ENCODE peak calls at places on chromosomes 11 and 22, in five cellular contexts. One of them, this sample, is unnamed.
A peak's percentile ranks its signal among the peaks of the same experiment; 100 is the strongest.

GRCh38 chr22:32810241-32811133 is 9.0 kb downstream of the TIMP3 start:
- DNase-seq in SK-N-SH: no peak
- DNase-seq in suprapubic skin: no peak
- DNase-seq in vagina: no peak
- DNase-seq in stomach: no peak
- DNase-seq in this sample: no peak

GRCh38 chr22:20766530-20766929 is 7.4 kb upstream of the SERPIND1 start:
- DNase-seq in suprapubic skin: no peak
- DNase-seq in stomach: no peak
- DNase-seq in SK-N-SH: no peak
- DNase-seq in vagina: no peak
- DNase-seq in this sample: no peak

GRCh38 chr11:210122-210802 is 2.8 kb downstream of the RIC8A start:
- DNase-seq in stomach: peak; percentile 18
- DNase-seq in vagina: no peak
- DNase-seq in suprapubic skin: peak; percentile 67
- DNase-seq in SK-N-SH: no peak
- DNase-seq in this sample: no peak

GRCh38 chr22:41311487-41311886 is 10.2 kb downstream of the ZC3H7B start:
- DNase-seq in SK-N-SH: no peak
- DNase-seq in vagina: no peak
- DNase-seq in stomach: no peak
- DNase-seq in suprapubic skin: no peak
- DNase-seq in this sample: no peak

GRCh38 chr22:24554316-24555159 is at the start of gene GUCD1:
- DNase-seq in stomach: peak; percentile 31
- DNase-seq in SK-N-SH: no peak
- DNase-seq in suprapubic skin: no peak
- DNase-seq in vagina: no peak
- DNase-seq in this sample: peak; percentile 24

GRCh38 chr11:63710476-63711217 is 29.3 kb downstream of the RTN3 start:
- DNase-seq in SK-N-SH: no peak
- DNase-seq in vagina: no peak
- DNase-seq in suprapubic skin: no peak
- DNase-seq in stomach: no peak
- DNase-seq in this sample: no peak

GRCh38 chr22:20076627-20077172 is 3.3 kb upstream of the DGCR8 start:
- DNase-seq in vagina: no peak
- DNase-seq in suprapubic skin: no peak
- DNase-seq in stomach: no peak
- DNase-seq in SK-N-SH: no peak
- DNase-seq in this sample: no peak

GRCh38 chr11:116136987-116137674 is 632.9 kb upstream of the CADM1 start:
- DNase-seq in suprapubic skin: no peak
- DNase-seq in SK-N-SH: no peak
- DNase-seq in vagina: peak; percentile 61
- DNase-seq in stomach: no peak
- DNase-seq in this sample: no peak

GRCh38 chr11:12291767-12292166 is 85.6 kb upstream of the PARVA start:
- DNase-seq in vagina: no peak
- DNase-seq in stomach: no peak
- DNase-seq in suprapubic skin: peak; percentile 38
- DNase-seq in SK-N-SH: no peak
- DNase-seq in this sample: no peak

GRCh38 chr11:97290444-97291041 is 900.7 kb downstream of the JRKL start:
- DNase-seq in suprapubic skin: no peak
- DNase-seq in vagina: no peak
- DNase-seq in SK-N-SH: no peak
- DNase-seq in stomach: no peak
- DNase-seq in this sample: no peak

GRCh38 chr11:118689503-118689851 is 10.0 kb upstream of the TREH start:
- DNase-seq in stomach: no peak
- DNase-seq in vagina: no peak
- DNase-seq in SK-N-SH: no peak
- DNase-seq in suprapubic skin: no peak
- DNase-seq in this sample: no peak

GRCh38 chr11:98137437-98137836 is 883.3 kb upstream of the CNTN5 start:
- DNase-seq in suprapubic skin: no peak
- DNase-seq in stomach: no peak
- DNase-seq in vagina: no peak
- DNase-seq in SK-N-SH: no peak
- DNase-seq in this sample: no peak

GRCh38 chr11:45500457-45500856 is 165.0 kb downstream of the CHST1 start:
- DNase-seq in stomach: no peak
- DNase-seq in vagina: no peak
- DNase-seq in SK-N-SH: peak; percentile 40
- DNase-seq in suprapubic skin: peak; percentile 62
- DNase-seq in this sample: no peak

GRCh38 chr22:35567794-35568193 is 27.2 kb downstream of the RASD2 start:
- DNase-seq in vagina: no peak
- DNase-seq in SK-N-SH: no peak
- DNase-seq in suprapubic skin: no peak
- DNase-seq in stomach: no peak
- DNase-seq in this sample: no peak

GRCh38 chr11:126956664-126957063 is 43.9 kb downstream of the KIRREL3 start:
- DNase-seq in vagina: no peak
- DNase-seq in suprapubic skin: no peak
- DNase-seq in stomach: no peak
- DNase-seq in SK-N-SH: no peak
- DNase-seq in this sample: no peak

GRCh38 chr11:43545610-43546009 is 134.9 kb upstream of the HSD17B12 start:
- DNase-seq in SK-N-SH: no peak
- DNase-seq in stomach: no peak
- DNase-seq in suprapubic skin: no peak
- DNase-seq in vagina: no peak
- DNase-seq in this sample: no peak

GRCh38 chr11:2760196-2760871 is 60.5 kb upstream of the KCNQ1OT1 start:
- DNase-seq in vagina: peak; percentile 88
- DNase-seq in stomach: peak; percentile 23
- DNase-seq in SK-N-SH: no peak
- DNase-seq in suprapubic skin: peak; percentile 75
- DNase-seq in this sample: no peak

GRCh38 chr11:75369846-75370245 is 18.4 kb upstream of the ARRB1 start:
- DNase-seq in stomach: peak; percentile 58
- DNase-seq in vagina: no peak
- DNase-seq in suprapubic skin: no peak
- DNase-seq in SK-N-SH: no peak
- DNase-seq in this sample: no peak

GRCh38 chr11:1756791-1757771 is 6.6 kb downstream of the CTSD start:
- DNase-seq in SK-N-SH: no peak
- DNase-seq in stomach: no peak
- DNase-seq in suprapubic skin: no peak
- DNase-seq in vagina: no peak
- DNase-seq in this sample: no peak
- TF ChIP-seq POLR2AphosphoS5 in SK-N-SH: no peak
- TF ChIP-seq POLR2AphosphoS5 in stomach: no peak
- TF ChIP-seq POLR2AphosphoS5 in suprapubic skin: no peak
- TF ChIP-seq POLR2AphosphoS5 in vagina: no peak
- TF ChIP-seq POLR2AphosphoS5 in this sample: no peak

GRCh38 chr11:37755526-37755925 is 1157.5 kb upstream of the RAG2 start:
- DNase-seq in SK-N-SH: no peak
- DNase-seq in suprapubic skin: no peak
- DNase-seq in stomach: no peak
- DNase-seq in vagina: no peak
- DNase-seq in this sample: no peak
- H3K4me1 ChIP-seq in SK-N-SH: no peaks in the 10 kb centered on the region
- H3K4me1 ChIP-seq in suprapubic skin: no peaks in the 10 kb centered on the region
- H3K4me1 ChIP-seq in stomach: no peaks in the 10 kb centered on the region
- H3K4me1 ChIP-seq in vagina: no peaks in the 10 kb centered on the region
- H3K4me1 ChIP-seq in this sample: no peaks in the 10 kb centered on the region

GRCh38 chr22:30439226-30439625 is 13.7 kb downstream of the MTFP1 start:
- DNase-seq in SK-N-SH: no peak
- DNase-seq in stomach: no peak
- DNase-seq in vagina: no peak
- DNase-seq in suprapubic skin: no peak
- DNase-seq in this sample: no peak

GRCh38 chr22:30441088-30441487 is 15.5 kb downstream of the MTFP1 start:
- DNase-seq in SK-N-SH: no peak
- DNase-seq in vagina: no peak
- DNase-seq in suprapubic skin: no peak
- DNase-seq in stomach: no peak
- DNase-seq in this sample: no peak

GRCh38 chr22:30445438-30445936 is 19.9 kb downstream of the MTFP1 start:
- DNase-seq in stomach: no peak
- DNase-seq in vagina: no peak
- DNase-seq in suprapubic skin: no peak
- DNase-seq in SK-N-SH: no peak
- DNase-seq in this sample: no peak

GRCh38 chr22:30439836-30440235 is 14.3 kb downstream of the MTFP1 start:
- DNase-seq in stomach: no peak
- DNase-seq in SK-N-SH: no peak
- DNase-seq in vagina: no peak
- DNase-seq in suprapubic skin: no peak
- DNase-seq in this sample: no peak

GRCh38 chr22:30444632-30445437 is 19.3 kb downstream of the MTFP1 start:
- DNase-seq in vagina: no peak
- DNase-seq in stomach: peak; percentile 67
- DNase-seq in suprapubic skin: no peak
- DNase-seq in SK-N-SH: peak; percentile 86
- DNase-seq in this sample: no peak
- H3K27ac ChIP-seq in vagina: no peak overlapping the region
- H3K27ac ChIP-seq in stomach: no peak overlapping the region
- H3K27ac ChIP-seq in suprapubic skin: no peak overlapping the region
- H3K27ac ChIP-seq in SK-N-SH: no peak overlapping the region
- H3K27ac ChIP-seq in this sample: no peak overlapping the region

GRCh38 chr11:76606102-76606793 is 64.3 kb downstream of the LRRC32 start:
- DNase-seq in stomach: no peak
- DNase-seq in suprapubic skin: peak; percentile 85
- DNase-seq in vagina: peak; percentile 95
- DNase-seq in SK-N-SH: peak; percentile 11
- DNase-seq in this sample: no peak
- TF ChIP-seq POLR2AphosphoS5 in stomach: no peak
- TF ChIP-seq POLR2AphosphoS5 in suprapubic skin: no peak
- TF ChIP-seq POLR2AphosphoS5 in vagina: peak; percentile 44
- TF ChIP-seq POLR2AphosphoS5 in SK-N-SH: no peak
- TF ChIP-seq POLR2AphosphoS5 in this sample: no peak

GRCh38 chr11:47398551-47398950 is 9.8 kb upstream of the SLC39A13 start:
- DNase-seq in suprapubic skin: no peak
- DNase-seq in stomach: no peak
- DNase-seq in vagina: no peak
- DNase-seq in SK-N-SH: no peak
- DNase-seq in this sample: no peak
- H3K4me1 ChIP-seq in suprapubic skin: peaks cover 49% of the 10 kb centered on the region
- H3K4me1 ChIP-seq in stomach: peaks cover 25% of the 10 kb centered on the region
- H3K4me1 ChIP-seq in vagina: peaks cover 34% of the 10 kb centered on the region
- H3K4me1 ChIP-seq in SK-N-SH: peaks cover 5% of the 10 kb centered on the region
- H3K4me1 ChIP-seq in this sample: peaks cover 6% of the 10 kb centered on the region

GRCh38 chr11:69915501-69916250 is 96.5 kb upstream of the FGF3 start:
- DNase-seq in SK-N-SH: peak; percentile 87
- DNase-seq in vagina: no peak
- DNase-seq in stomach: peak; percentile 85
- DNase-seq in suprapubic skin: peak; percentile 89
- DNase-seq in this sample: peak; percentile 66
- H3K27ac ChIP-seq in SK-N-SH: no peak overlapping the region
- H3K27ac ChIP-seq in vagina: peak overlapping the region; percentile 36
- H3K27ac ChIP-seq in stomach: no peak overlapping the region
- H3K27ac ChIP-seq in suprapubic skin: peak overlapping the region; percentile 35
- H3K27ac ChIP-seq in this sample: no peak overlapping the region

GRCh38 chr22:45268167-45268957 is 16.4 kb upstream of the UPK3A start:
- DNase-seq in stomach: peak; percentile 36
- DNase-seq in vagina: no peak
- DNase-seq in SK-N-SH: peak; percentile 94
- DNase-seq in suprapubic skin: no peak
- DNase-seq in this sample: no peak
- TF ChIP-seq POLR2AphosphoS5 in stomach: no peak
- TF ChIP-seq POLR2AphosphoS5 in vagina: peak; percentile 14
- TF ChIP-seq POLR2AphosphoS5 in SK-N-SH: no peak
- TF ChIP-seq POLR2AphosphoS5 in suprapubic skin: no peak
- TF ChIP-seq POLR2AphosphoS5 in this sample: no peak

GRCh38 chr11:78869293-78869692 is 294.6 kb upstream of the NARS2 start:
- DNase-seq in suprapubic skin: no peak
- DNase-seq in SK-N-SH: no peak
- DNase-seq in vagina: no peak
- DNase-seq in stomach: no peak
- DNase-seq in this sample: no peak

GRCh38 chr11:78868563-78868962 is 293.9 kb upstream of the NARS2 start:
- DNase-seq in stomach: no peak
- DNase-seq in SK-N-SH: no peak
- DNase-seq in suprapubic skin: no peak
- DNase-seq in vagina: no peak
- DNase-seq in this sample: no peak

GRCh38 chr11:78870655-78871054 is 296.0 kb upstream of the NARS2 start:
- DNase-seq in vagina: no peak
- DNase-seq in stomach: no peak
- DNase-seq in SK-N-SH: no peak
- DNase-seq in suprapubic skin: no peak
- DNase-seq in this sample: no peak
- H3K4me1 ChIP-seq in vagina: no peaks in the 10 kb centered on the region
- H3K4me1 ChIP-seq in stomach: no peaks in the 10 kb centered on the region
- H3K4me1 ChIP-seq in SK-N-SH: no peaks in the 10 kb centered on the region
- H3K4me1 ChIP-seq in suprapubic skin: no peaks in the 10 kb centered on the region
- H3K4me1 ChIP-seq in this sample: no peaks in the 10 kb centered on the region

GRCh38 chr11:59223611-59224010 is 10.9 kb upstream of the MPEG1 start:
- DNase-seq in stomach: no peak
- DNase-seq in suprapubic skin: no peak
- DNase-seq in SK-N-SH: no peak
- DNase-seq in vagina: no peak
- DNase-seq in this sample: no peak

GRCh38 chr11:59219836-59220235 is 7.1 kb upstream of the MPEG1 start:
- DNase-seq in vagina: no peak
- DNase-seq in SK-N-SH: no peak
- DNase-seq in stomach: no peak
- DNase-seq in suprapubic skin: no peak
- DNase-seq in this sample: no peak

GRCh38 chr11:59223177-59223576 is 10.4 kb upstream of the MPEG1 start:
- DNase-seq in vagina: no peak
- DNase-seq in stomach: no peak
- DNase-seq in suprapubic skin: no peak
- DNase-seq in SK-N-SH: no peak
- DNase-seq in this sample: no peak

GRCh38 chr11:59222464-59223065 is 9.8 kb upstream of the MPEG1 start:
- DNase-seq in stomach: no peak
- DNase-seq in vagina: no peak
- DNase-seq in SK-N-SH: no peak
- DNase-seq in suprapubic skin: no peak
- DNase-seq in this sample: no peak

GRCh38 chr11:59221438-59221837 is 8.7 kb upstream of the MPEG1 start:
- DNase-seq in SK-N-SH: no peak
- DNase-seq in stomach: no peak
- DNase-seq in vagina: no peak
- DNase-seq in suprapubic skin: no peak
- DNase-seq in this sample: no peak
- H3K27ac ChIP-seq in SK-N-SH: no peak overlapping the region
- H3K27ac ChIP-seq in stomach: no peak overlapping the region
- H3K27ac ChIP-seq in vagina: no peak overlapping the region
- H3K27ac ChIP-seq in suprapubic skin: no peak overlapping the region
- H3K27ac ChIP-seq in this sample: no peak overlapping the region

This sample was measured in prostate gland.